ENCODE peak calls at places on chromosomes 1 and 21, in ten cellular contexts. O, S, K, Y, J, M, I, H, P and A are unnamed samples.

GRCh38 chr1:227913969-227914791 is 33.6 kb downstream of the WNT9A start:
- DNase-seq in I (no peak), Y (no peak), O (no peak), H (peak), P (no peak), K (no peak), M (no peak), S (no peak), J (no peak), A (no peak)

GRCh38 chr1:186722711-186723309 is 42.6 kb upstream of the PTGS2 start:
- DNase-seq in M (peak), H (no peak), I (no peak), O (no peak), P (peak), Y (no peak), K (peak), J (no peak), S (peak), A (no peak)

GRCh38 chr1:156070523-156070922 is 9.6 kb downstream of the RAB25 start:
- DNase-seq in S (no peak), I (no peak), P (no peak), H (peak), J (no peak), Y (no peak), K (no peak), O (no peak), M (no peak), A (no peak)

GRCh38 chr1:70327306-70328076 is 27.0 kb downstream of the ANKRD13C start:
- DNase-seq in K (no peak), S (no peak), P (no peak), I (no peak), J (no peak), Y (no peak), H (no peak), M (no peak), O (no peak), A (no peak)

GRCh38 chr1:205237526-205238484 is 10.1 kb downstream of the TMCC2 start:
- DNase-seq in I (no peak), Y (no peak), H (no peak), K (no peak), S (no peak), J (no peak), M (no peak), O (no peak), P (no peak), A (no peak)

GRCh38 chr1:7595338-7595737 is 175.8 kb upstream of the VAMP3 start:
- DNase-seq in K (no peak), O (no peak), J (peak), M (no peak), Y (no peak), H (no peak), S (no peak), P (no peak), I (no peak), A (no peak)

GRCh38 chr1:15543589-15544568 is 17.2 kb downstream of the DNAJC16 start:
- DNase-seq in Y (no peak), H (no peak), M (peak), I (no peak), P (peak), J (no peak), S (peak), O (no peak), K (no peak), A (no peak)

GRCh38 chr1:192518700-192519099 is 56.9 kb upstream of the RGS1 start:
- DNase-seq in I (no peak), M (no peak), O (no peak), S (no peak), Y (no peak), P (no peak), J (no peak), K (no peak), H (no peak), A (no peak)

GRCh38 chr21:45513741-45514310 is 28.4 kb downstream of the SLC19A1 start:
- DNase-seq in S (no peak), K (no peak), O (no peak), J (peak), Y (peak), M (no peak), I (no peak), H (no peak), P (no peak), A (no peak)

GRCh38 chr1:65025794-65026193 is 59.4 kb upstream of the JAK1 start:
- DNase-seq in M (no peak), J (no peak), S (no peak), K (no peak), Y (no peak), O (no peak), H (no peak), P (no peak), I (no peak), A (no peak)

GRCh38 chr1:200673952-200674823 is 4.5 kb upstream of the DDX59 start:
- DNase-seq in Y (no peak), S (peak), K (no peak), J (no peak), M (peak), O (no peak), H (no peak), P (peak), I (no peak), A (no peak)

GRCh38 chr1:89889336-89889640 is 68.5 kb downstream of the LRRC8D start:
- DNase-seq in P (no peak), H (no peak), J (no peak), Y (no peak), K (no peak), I (no peak), M (no peak), S (no peak), O (no peak), A (no peak)

GRCh38 chr1:89884718-89885596 is 64.1 kb downstream of the LRRC8D start:
- DNase-seq in I (no peak), J (no peak), Y (no peak), M (no peak), P (peak), O (no peak), H (no peak), K (peak), S (peak), A (no peak)

GRCh38 chr1:89888480-89889335 is 67.9 kb downstream of the LRRC8D start:
- DNase-seq in P (no peak), S (no peak), J (no peak), H (no peak), I (no peak), Y (no peak), O (no peak), M (no peak), K (no peak), A (no peak)

GRCh38 chr1:89890085-89890754 is 69.4 kb downstream of the LRRC8D start:
- DNase-seq in Y (no peak), O (no peak), M (peak), S (peak), P (peak), H (no peak), I (no peak), K (no peak), J (no peak), A (no peak)

GRCh38 chr1:89887270-89887669 is 66.4 kb downstream of the LRRC8D start:
- DNase-seq in K (peak), O (no peak), S (peak), H (no peak), J (no peak), M (peak), Y (no peak), I (no peak), P (no peak), A (no peak)
- TF ChIP-seq CTCF in K (no peak), O (no peak), S (no peak), H (no peak), J (no peak), M (no peak), Y (no peak), I (no peak), P (no peak), A (no peak)

GRCh38 chr21:28794341-28794970 is 198.2 kb downstream of the LTN1 start:
- DNase-seq in M (peak), S (no peak), I (no peak), P (no peak), H (no peak), J (no peak), O (no peak), K (no peak), Y (no peak), A (no peak)

GRCh38 chr21:28795251-28795650 is 197.4 kb downstream of the LTN1 start:
- DNase-seq in M (no peak), I (no peak), O (no peak), H (no peak), P (no peak), J (no peak), S (no peak), K (no peak), Y (no peak), A (no peak)

GRCh38 chr21:28791595-28792282 is 200.9 kb downstream of the LTN1 start:
- DNase-seq in Y (no peak), H (no peak), J (no peak), S (no peak), O (no peak), I (no peak), M (no peak), K (no peak), P (no peak), A (no peak)

GRCh38 chr21:28790335-28790734 is 202.3 kb downstream of the LTN1 start:
- DNase-seq in S (no peak), O (no peak), P (no peak), Y (no peak), I (no peak), H (no peak), M (no peak), J (no peak), K (no peak), A (no peak)

GRCh38 chr21:28793043-28793442 is 199.6 kb downstream of the LTN1 start:
- DNase-seq in O (no peak), P (peak), I (no peak), K (peak), M (peak), S (peak), Y (no peak), J (no peak), H (no peak), A (no peak)
- TF ChIP-seq CTCF in O (peak), P (peak), I (no peak), K (peak), M (peak), S (peak), Y (peak), J (no peak), H (peak), A (no peak)

GRCh38 chr1:119163396-119163795 is 22.9 kb upstream of the WARS2 start:
- DNase-seq in K (no peak), P (no peak), I (no peak), Y (no peak), M (no peak), J (no peak), O (no peak), H (no peak), S (no peak), A (no peak)
- TF ChIP-seq CTCF in K (no peak), P (no peak), I (no peak), Y (no peak), M (no peak), J (no peak), O (no peak), H (no peak), S (no peak), A (no peak)

GRCh38 chr1:209157514-209158285 is 425.8 kb upstream of the CAMK1G start:
- DNase-seq in S (no peak), P (no peak), K (no peak), J (no peak), Y (no peak), H (no peak), O (no peak), I (no peak), M (no peak), A (no peak)
- TF ChIP-seq CTCF in S (no peak), P (no peak), K (no peak), J (no peak), Y (no peak), H (no peak), O (no peak), I (no peak), M (no peak), A (no peak)

GRCh38 chr1:20212099-20212684 is 25.9 kb upstream of the PLA2G2C start:
- DNase-seq in P (no peak), O (no peak), I (no peak), Y (no peak), H (no peak), S (no peak), J (no peak), M (no peak), K (no peak), A (no peak)

GRCh38 chr1:20215716-20216115 is 29.4 kb upstream of the PLA2G2C start:
- DNase-seq in P (no peak), S (no peak), Y (no peak), H (no peak), I (no peak), M (no peak), J (no peak), O (no peak), K (no peak), A (no peak)

GRCh38 chr1:20212685-20213331 is 26.5 kb upstream of the PLA2G2C start:
- DNase-seq in S (peak), H (peak), K (peak), O (peak), M (peak), P (peak), Y (peak), I (peak), J (peak), A (no peak)

GRCh38 chr1:20219991-20220390 is 33.7 kb upstream of the PLA2G2C start:
- DNase-seq in P (no peak), O (no peak), Y (no peak), H (no peak), S (no peak), K (no peak), M (no peak), I (no peak), J (no peak), A (no peak)

DNA sequence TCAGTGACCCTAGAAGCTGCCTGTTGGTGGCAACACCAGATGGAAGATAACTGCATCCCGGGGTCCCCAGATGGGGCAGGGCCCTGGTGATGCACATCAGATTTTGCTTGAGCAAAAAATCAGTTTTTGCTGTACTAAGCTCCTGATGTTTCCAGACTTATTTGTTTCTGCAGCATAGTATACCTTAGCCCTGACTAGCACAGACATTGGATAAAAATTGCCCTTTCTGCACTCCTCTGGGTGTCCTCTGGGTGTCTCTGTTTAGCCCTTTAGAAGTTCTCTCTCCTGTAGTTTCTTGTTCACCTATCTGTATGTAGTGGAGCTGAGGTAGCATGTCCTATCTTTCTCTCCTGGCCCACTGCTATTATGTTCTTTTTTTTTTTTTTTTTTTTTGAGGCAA is 30.3 kb upstream of the PLA2G2C start:
- DNase-seq in J (no peak), O (no peak), K (no peak), Y (no peak), I (no peak), M (peak), H (no peak), S (peak), P (peak), A (no peak)
- TF ChIP-seq CTCF in J (peak), O (peak), K (peak), Y (no peak), I (no peak), M (peak), H (no peak), S (peak), P (peak), A (peak)

DNA sequence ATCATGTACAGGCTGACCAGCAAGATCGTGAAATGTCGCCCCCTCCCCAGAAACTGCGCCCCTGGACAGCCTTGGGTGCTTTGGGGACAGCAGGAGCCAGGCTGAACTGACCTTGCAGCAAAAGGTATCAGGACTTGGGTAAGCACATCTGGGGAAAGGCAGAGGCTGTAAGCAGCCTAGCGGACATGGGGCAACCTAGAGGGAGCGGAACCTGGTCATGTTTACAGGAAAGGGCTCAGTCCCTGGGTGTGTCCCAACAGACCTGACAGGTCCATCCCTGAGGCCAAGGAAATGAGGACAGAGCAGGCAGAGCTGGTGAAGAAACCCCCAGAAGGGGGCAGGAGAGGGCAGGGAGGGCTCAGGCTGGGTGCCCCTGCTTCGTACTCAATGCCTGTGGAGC is 3.1 kb upstream of the S100A8 start:
- DNase-seq in S (no peak), H (no peak), K (no peak), I (no peak), O (no peak), Y (peak), M (no peak), P (no peak), J (no peak), A (no peak)
- TF ChIP-seq CTCF in S (no peak), H (no peak), K (no peak), I (no peak), O (no peak), Y (no peak), M (no peak), P (no peak), J (no peak), A (no peak)

DNA sequence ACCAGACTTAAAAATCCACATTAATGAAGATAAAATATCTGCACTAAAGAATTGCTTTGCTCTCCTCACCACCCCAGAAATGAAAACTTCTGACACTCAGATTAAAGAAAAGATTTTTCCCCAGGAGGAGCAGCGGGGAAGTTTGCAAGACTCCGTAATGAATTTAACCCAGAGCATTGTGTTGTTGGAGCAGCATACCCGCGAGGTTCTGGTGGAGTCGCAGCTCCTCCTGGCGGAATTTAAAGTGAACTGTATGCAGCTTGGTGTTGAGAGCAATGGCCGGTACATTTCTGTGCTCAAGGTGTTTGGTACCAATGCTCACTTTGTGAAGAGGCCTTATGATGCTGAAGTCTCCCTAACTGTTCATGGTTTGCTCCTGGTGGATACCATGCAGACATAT is 46.4 kb downstream of the VPS13D start:
- DNase-seq in S (peak), O (peak), M (peak), I (no peak), J (no peak), Y (no peak), K (peak), H (no peak), P (peak), A (no peak)
- TF ChIP-seq CTCF in S (peak), O (peak), M (peak), I (no peak), J (peak), Y (peak), K (peak), H (peak), P (peak), A (peak)

GRCh38 chr21:37166733-37167132 is 93.7 kb downstream of the TTC3 start:
- DNase-seq in P (no peak), M (no peak), Y (no peak), K (no peak), H (no peak), J (no peak), O (no peak), S (peak), I (no peak), A (no peak)
- TF ChIP-seq CTCF in P (no peak), M (no peak), Y (peak), K (peak), H (peak), J (no peak), O (peak), S (no peak), I (no peak), A (peak)

GRCh38 chr1:79588719-79589118 is 582.2 kb upstream of the ADGRL4 start:
- DNase-seq in M (no peak), K (no peak), I (no peak), S (no peak), H (no peak), J (no peak), P (no peak), Y (no peak), O (no peak), A (no peak)

GRCh38 chr1:79592707-79593106 is 586.2 kb upstream of the ADGRL4 start:
- DNase-seq in M (no peak), J (no peak), P (no peak), H (no peak), O (no peak), Y (no peak), K (no peak), I (no peak), S (no peak), A (no peak)

DNA sequence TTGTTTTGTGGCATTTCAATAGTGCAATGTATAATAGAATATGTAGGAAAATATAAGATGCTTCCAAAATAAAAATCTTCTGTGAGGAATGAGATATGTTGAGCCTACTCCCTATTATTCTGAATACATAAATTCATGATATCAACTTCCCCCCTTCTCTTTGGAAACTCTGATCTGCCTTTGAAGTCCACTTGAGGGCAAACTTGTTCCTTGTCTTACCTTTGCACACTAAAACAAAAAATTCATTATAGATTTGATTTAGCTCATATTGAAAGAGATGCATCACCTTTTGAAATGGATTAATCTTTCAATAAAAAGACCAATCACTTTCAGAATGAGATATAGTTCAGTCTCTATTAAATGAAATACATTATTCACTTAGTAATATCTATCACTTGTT is 580.7 kb upstream of the ADGRL4 start:
- DNase-seq in P (peak), S (peak), K (no peak), J (no peak), Y (no peak), M (no peak), H (no peak), O (no peak), I (no peak), A (no peak)
- TF ChIP-seq CTCF in P (peak), S (peak), K (no peak), J (no peak), Y (no peak), M (peak), H (no peak), O (no peak), I (no peak), A (no peak)